ENCODE peak calls at places on chromosomes 5 and 9, in nine cellular contexts. M is HepG2; F is sigmoid colon; Y is left ventricle myocardium inferior; O is ovary; V is foreskin keratinocyte; S is CD8-positive, alpha-beta memory T cell; G is heart left ventricle; Z is effector memory CD4-positive, alpha-beta T cell. K is an unnamed sample.
A peak's percentile ranks its signal among the peaks of the same experiment; 100 is the strongest.

GRCh38 chr9:1042466-1042865 is 7.7 kb upstream of the DMRT2 start:
- DNase-seq in M (no peak), F (no peak), Y (no peak), O (no peak), V (no peak), S (no peak), G (no peak), Z (no peak), K (no peak)

GRCh38 chr9:136978865-136979544 is 1.7 kb downstream of the PTGDS start:
- DNase-seq in M (no peak), F (no peak), Y (no peak), O (peak; percentile 64), V (no peak), S (no peak), G (no peak), Z (no peak), K (no peak)

GRCh38 chr5:54701179-54701578 is 183.6 kb downstream of the SNX18 start:
- DNase-seq in M (no peak), F (no peak), Y (no peak), O (peak; percentile 71), V (peak; percentile 94), S (no peak), G (peak; percentile 54), Z (no peak), K (no peak)

GRCh38 chr5:71862661-71863060 is 143.6 kb downstream of the CARTPT start:
- DNase-seq in M (no peak), F (no peak), Y (no peak), O (no peak), V (no peak), S (no peak), G (no peak), Z (no peak), K (no peak)

GRCh38 chr5:177132504-177133118 is 962 bp upstream of the NSD1 start:
- DNase-seq in M (no peak), F (peak; percentile 63), Y (no peak), O (no peak), V (no peak), S (peak; percentile 32), G (no peak), Z (peak; percentile 40), K (no peak)

GRCh38 chr9:84671651-84672467 is 2.3 kb downstream of the NTRK2 start:
- DNase-seq in M (no peak), F (no peak), Y (no peak), O (no peak), V (no peak), S (no peak), G (no peak), Z (no peak), K (no peak)

GRCh38 chr9:93460689-93461413 is 7.5 kb upstream of the FAM120AOS start:
- DNase-seq in M (no peak), F (no peak), Y (no peak), O (no peak), V (no peak), S (no peak), G (no peak), Z (no peak), K (no peak)

GRCh38 chr9:90832251-90832650 is 30.6 kb downstream of the SYK start:
- DNase-seq in M (no peak), F (no peak), Y (no peak), O (no peak), V (no peak), S (no peak), G (no peak), Z (no peak), K (no peak)

DNA sequence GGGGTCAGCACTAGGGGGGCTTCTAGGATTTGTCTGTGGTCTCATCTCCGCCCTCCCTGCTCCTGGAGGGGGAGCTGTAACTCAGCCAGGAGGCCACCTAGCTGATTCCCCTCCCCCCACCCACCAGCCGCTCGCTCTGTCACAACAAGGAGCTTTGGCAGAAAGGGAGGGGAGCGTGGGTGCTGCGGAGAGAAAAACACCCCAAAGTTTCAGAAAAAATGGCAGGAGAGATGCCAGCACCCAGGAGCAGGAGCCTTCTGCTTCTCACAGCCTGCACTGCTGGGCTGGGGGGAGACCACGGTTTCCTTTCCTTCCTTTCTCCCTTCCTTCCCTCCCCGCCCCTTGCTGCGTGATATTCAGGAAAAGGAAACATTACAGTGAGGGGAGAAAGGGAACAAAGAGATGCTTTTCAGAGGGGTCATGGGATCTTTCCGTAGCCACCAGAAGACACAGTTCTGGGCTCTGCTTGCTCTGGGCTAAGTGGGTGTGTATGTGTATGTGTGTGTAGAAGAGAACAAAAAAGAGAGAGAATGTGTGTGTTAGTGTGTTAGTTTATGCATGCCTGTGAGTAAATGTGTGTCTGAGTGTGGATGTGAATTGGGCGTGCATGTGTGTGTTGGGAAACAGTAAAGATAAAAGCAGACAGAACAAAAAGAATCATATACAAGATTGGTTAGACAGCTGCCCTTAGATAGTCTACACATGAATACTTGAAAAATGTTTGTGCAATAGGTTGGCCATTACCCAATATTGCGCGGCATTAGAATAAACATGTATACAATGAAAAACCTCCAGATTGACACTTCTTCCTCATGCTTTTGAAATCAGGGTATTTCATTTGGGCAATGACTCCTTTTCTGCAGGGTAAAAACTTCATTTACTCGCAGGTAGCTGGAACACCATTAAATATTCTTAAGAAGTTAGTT is 36.4 kb upstream of the HSPA9 start:
- DNase-seq in M (no peak), F (peak; percentile 66), Y (no peak), O (peak; percentile 48), V (no peak), S (no peak), G (no peak), Z (no peak), K (no peak)
- H3K27ac ChIP-seq in M (no peak overlapping the region), F (no peak overlapping the region), Y (peak overlapping the region; percentile 43), O (peak overlapping the region; percentile 2), V (no peak overlapping the region), S (no peak overlapping the region), G (peak overlapping the region; percentile 39), Z (no peak overlapping the region), K (peak overlapping the region; percentile 72)

DNA sequence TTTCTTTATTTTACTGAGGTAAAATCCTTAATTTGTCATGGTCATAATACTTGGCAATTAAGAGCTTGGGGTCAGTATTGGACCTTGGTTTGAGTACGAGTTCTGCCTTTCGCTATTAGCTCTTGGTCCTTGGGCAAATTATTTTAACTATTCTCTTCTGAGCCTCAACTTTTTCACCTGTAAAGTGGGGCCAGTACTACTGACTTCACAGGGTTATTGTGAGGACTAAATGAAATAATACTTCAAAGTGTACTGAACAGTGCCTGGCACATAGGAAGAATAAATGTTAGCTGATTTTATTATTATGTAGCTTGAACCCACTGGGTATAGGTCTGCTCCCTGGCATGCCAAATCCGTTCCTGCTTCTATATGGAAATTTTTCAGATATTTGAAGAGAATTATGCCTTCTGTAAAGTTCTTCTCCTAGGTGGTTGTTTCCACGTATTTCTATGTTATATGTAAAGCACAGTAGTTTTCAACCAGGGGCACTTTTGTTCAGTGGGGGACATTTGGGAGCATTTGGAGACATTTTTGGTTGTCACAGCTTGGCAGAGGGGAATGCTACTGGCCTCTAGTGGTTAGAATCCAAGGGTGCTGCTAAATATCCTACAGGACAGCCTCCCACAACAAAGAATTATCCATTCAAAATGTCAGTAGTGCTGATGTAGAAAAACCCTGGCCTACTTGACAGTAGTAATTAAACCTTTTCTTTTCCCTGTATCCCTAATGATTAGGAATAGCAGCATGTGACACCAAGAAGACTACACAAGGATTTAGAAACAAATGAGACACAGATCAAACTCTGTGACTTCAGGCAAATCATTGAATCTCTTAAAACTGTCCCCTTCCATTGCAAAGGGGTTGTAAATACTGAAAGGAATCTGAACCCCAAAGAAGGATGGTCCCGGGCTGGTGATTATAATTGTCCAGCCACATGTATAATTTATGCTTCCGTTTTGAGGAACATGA is 4.5 kb downstream of the RCL1 start:
- DNase-seq in M (peak; percentile 43), F (no peak), Y (no peak), O (no peak), V (no peak), S (no peak), G (no peak), Z (no peak), K (no peak)
- H3K27ac ChIP-seq in M (no peak overlapping the region), F (no peak overlapping the region), Y (peak overlapping the region; percentile 45), O (no peak overlapping the region), V (no peak overlapping the region), S (peak overlapping the region; percentile 21), G (no peak overlapping the region), Z (no peak overlapping the region), K (no peak overlapping the region)

GRCh38 chr5:139709587-139710369 is 61.6 kb downstream of the CXXC5 start:
- DNase-seq in M (no peak), F (no peak), Y (peak; percentile 47), O (peak; percentile 52), V (no peak), S (peak; percentile 26), G (peak; percentile 74), Z (no peak), K (no peak)

GRCh38 chr5:139708877-139709586 is 60.9 kb downstream of the CXXC5 start:
- DNase-seq in M (peak; percentile 75), F (peak; percentile 82), Y (peak; percentile 62), O (peak; percentile 50), V (no peak), S (no peak), G (peak; percentile 79), Z (no peak), K (no peak)

GRCh38 chr5:139708434-139708849 is 60.3 kb downstream of the CXXC5 start:
- DNase-seq in M (no peak), F (no peak), Y (no peak), O (no peak), V (no peak), S (no peak), G (no peak), Z (no peak), K (no peak)

GRCh38 chr5:139705655-139706587 is 57.8 kb downstream of the CXXC5 start:
- DNase-seq in M (no peak), F (no peak), Y (no peak), O (no peak), V (no peak), S (no peak), G (no peak), Z (no peak), K (no peak)

GRCh38 chr5:139707445-139708003 is 59.4 kb downstream of the CXXC5 start:
- DNase-seq in M (peak; percentile 68), F (no peak), Y (no peak), O (no peak), V (no peak), S (no peak), G (peak; percentile 18), Z (no peak), K (no peak)
- H3K27ac ChIP-seq in M (peak overlapping the region; percentile 51), F (no peak overlapping the region), Y (no peak overlapping the region), O (no peak overlapping the region), V (no peak overlapping the region), S (no peak overlapping the region), G (no peak overlapping the region), Z (no peak overlapping the region), K (peak overlapping the region; percentile 63)

GRCh38 chr9:33158555-33159057 is 8.5 kb downstream of the B4GALT1 start:
- DNase-seq in M (no peak), F (no peak), Y (no peak), O (no peak), V (no peak), S (no peak), G (no peak), Z (no peak), K (no peak)

GRCh38 chr9:33155393-33155792 is 11.7 kb downstream of the B4GALT1 start:
- DNase-seq in M (no peak), F (peak; percentile 37), Y (no peak), O (no peak), V (no peak), S (no peak), G (no peak), Z (no peak), K (peak; percentile 48)

GRCh38 chr9:33159058-33159759 is 7.9 kb downstream of the B4GALT1 start:
- DNase-seq in M (no peak), F (peak; percentile 87), Y (peak; percentile 83), O (peak; percentile 86), V (no peak), S (no peak), G (peak; percentile 91), Z (peak; percentile 47), K (peak; percentile 84)

GRCh38 chr9:33159760-33160127 is 7.4 kb downstream of the B4GALT1 start:
- DNase-seq in M (no peak), F (no peak), Y (peak; percentile 58), O (no peak), V (peak; percentile 71), S (peak; percentile 46), G (peak; percentile 55), Z (peak; percentile 60), K (peak; percentile 66)

DNA sequence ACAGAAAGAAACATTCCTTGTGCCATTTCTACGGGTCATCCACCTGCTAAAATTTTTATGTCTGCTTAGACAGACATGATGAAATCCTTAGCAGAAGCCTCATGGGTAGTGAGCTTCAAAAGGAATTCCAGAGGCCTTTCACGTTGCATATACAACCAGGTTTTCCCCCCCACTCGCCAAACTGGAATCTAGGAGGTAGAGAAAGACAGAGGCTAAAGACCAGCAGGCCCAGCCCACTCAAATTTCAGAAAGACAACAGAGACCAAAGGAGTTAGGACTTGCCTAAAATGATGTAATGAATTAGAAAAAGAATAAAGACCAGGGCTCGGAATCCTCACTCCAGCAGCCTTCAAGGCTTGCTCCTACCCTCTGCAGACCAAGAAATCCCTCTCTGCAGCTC is 9.2 kb downstream of the B4GALT1 start:
- DNase-seq in M (no peak), F (no peak), Y (no peak), O (no peak), V (peak; percentile 60), S (no peak), G (no peak), Z (no peak), K (peak; percentile 23)
- H3K27ac ChIP-seq in M (peak overlapping the region; percentile 30), F (peak overlapping the region; percentile 97), Y (peak overlapping the region; percentile 99), O (no peak overlapping the region), V (peak overlapping the region; percentile 100), S (no peak overlapping the region), G (peak overlapping the region; percentile 100), Z (peak overlapping the region; percentile 87), K (peak overlapping the region; percentile 99)

K was measured in right atrium auricular region.